ENCODE peak calls at places on chromosome 11, in eight cellular contexts. G is prostate gland, P is HCT116, S is tibial nerve, Z is IMR-90, A is breast epithelium, F is ovary, J is body of pancreas. T is an unnamed sample.

GRCh38 chr11:134391170-134391569 is 20.9 kb downstream of the B3GAT1 start:
- DNase-seq in G (no peak), P (no peak), S (no peak), Z (no peak), A (no peak), F (no peak), J (no peak), T (no peak)

GRCh38 chr11:20161230-20161918 is 1.1 kb upstream of the DBX1 start:
- DNase-seq in G (no peak), P (no peak), S (no peak), Z (no peak), A (no peak), F (no peak), J (no peak), T (no peak)

GRCh38 chr11:85712953-85713352 is 27.0 kb upstream of the CCDC89 start:
- DNase-seq in G (no peak), P (no peak), S (no peak), Z (no peak), A (no peak), F (no peak), J (no peak), T (no peak)

GRCh38 chr11:41660585-41660984 is 201.1 kb upstream of the LRRC4C start:
- DNase-seq in G (no peak), P (no peak), S (no peak), Z (no peak), A (no peak), F (no peak), J (no peak), T (no peak)

GRCh38 chr11:98793276-98793675 is 227.5 kb upstream of the CNTN5 start:
- DNase-seq in G (no peak), P (no peak), S (no peak), Z (no peak), A (no peak), F (no peak), J (no peak), T (no peak)

GRCh38 chr11:132244871-132245557 is 874.6 kb downstream of the NTM start:
- DNase-seq in G (no peak), P (no peak), S (no peak), Z (no peak), A (no peak), F (no peak), J (no peak), T (no peak)

GRCh38 chr11:128704517-128704916 is 10.6 kb downstream of the FLI1 start:
- DNase-seq in G (no peak), P (no peak), S (no peak), Z (no peak), A (no peak), F (no peak), J (no peak), T (no peak)

GRCh38 chr11:108705061-108705460 is 40.2 kb downstream of the DDX10 start:
- DNase-seq in G (no peak), P (no peak), S (no peak), Z (no peak), A (no peak), F (no peak), J (no peak), T (no peak)

GRCh38 chr11:110728476-110728875 is 16.2 kb upstream of the ARHGAP20 start:
- DNase-seq in G (no peak), P (no peak), S (no peak), Z (no peak), A (no peak), F (no peak), J (no peak), T (no peak)

GRCh38 chr11:86037743-86038142 is 31.1 kb downstream of the PICALM start:
- DNase-seq in G (no peak), P (no peak), S (no peak), Z (no peak), A (no peak), F (no peak), J (no peak), T (no peak)

GRCh38 chr11:75558939-75559843 is 2.9 kb upstream of the SERPINH1 start:
- DNase-seq in G (no peak), P (no peak), S (peak; percentile 61), Z (peak; percentile 75), A (no peak), F (peak; percentile 81), J (no peak), T (peak; percentile 75)

GRCh38 chr11:46741600-46742484 is 22.8 kb downstream of the F2 start:
- DNase-seq in G (no peak), P (no peak), S (no peak), Z (no peak), A (no peak), F (no peak), J (no peak), T (no peak)

GRCh38 chr11:65854161-65854592 is 3.8 kb downstream of the CFL1 start:
- DNase-seq in G (no peak), P (no peak), S (no peak), Z (no peak), A (no peak), F (no peak), J (no peak), T (no peak)

GRCh38 chr11:26297179-26297970 is 34.6 kb upstream of the ANO3 start:
- DNase-seq in G (peak; percentile 19), P (peak; percentile 2), S (peak; percentile 70), Z (peak; percentile 75), A (no peak), F (no peak), J (no peak), T (no peak)

GRCh38 chr11:120658071-120658423 is 146.5 kb downstream of the GRIK4 start:
- DNase-seq in G (no peak), P (no peak), S (no peak), Z (no peak), A (no peak), F (no peak), J (no peak), T (no peak)

GRCh38 chr11:368414-369335 is 624 bp upstream of the B4GALNT4 start:
- DNase-seq in G (no peak), P (no peak), S (peak; percentile 30), Z (peak; percentile 18), A (no peak), F (no peak), J (no peak), T (peak; percentile 76)

GRCh38 chr11:13114566-13115465 is 105.7 kb downstream of the RASSF10 start:
- DNase-seq in G (peak; percentile 20), P (no peak), S (no peak), Z (no peak), A (peak; percentile 61), F (no peak), J (peak; percentile 66), T (peak; percentile 40)

GRCh38 chr11:27699242-27699925 is 871 bp downstream of the BDNF start:
- DNase-seq in G (no peak), P (no peak), S (no peak), Z (peak; percentile 55), A (no peak), F (no peak), J (no peak), T (no peak)

GRCh38 chr11:34114471-34114870 is 9.0 kb downstream of the NAT10 start:
- DNase-seq in G (no peak), P (no peak), S (no peak), Z (no peak), A (no peak), F (no peak), J (no peak), T (no peak)

GRCh38 chr11:3157381-3158130 is 7.6 kb downstream of the OSBPL5 start:
- DNase-seq in G (peak; percentile 62), P (no peak), S (no peak), Z (no peak), A (no peak), F (no peak), J (no peak), T (no peak)

GRCh38 chr11:119584193-119585037 is 144.6 kb downstream of the NECTIN1 start:
- DNase-seq in G (peak; percentile 75), P (no peak), S (no peak), Z (peak; percentile 63), A (no peak), F (no peak), J (peak; percentile 49), T (peak; percentile 89)
- TF ChIP-seq POLR2A in G (peak; percentile 66), P (no peak), S (no peak), Z (no peak), A (no peak), F (no peak), J (no peak), T (no peak)

DNA sequence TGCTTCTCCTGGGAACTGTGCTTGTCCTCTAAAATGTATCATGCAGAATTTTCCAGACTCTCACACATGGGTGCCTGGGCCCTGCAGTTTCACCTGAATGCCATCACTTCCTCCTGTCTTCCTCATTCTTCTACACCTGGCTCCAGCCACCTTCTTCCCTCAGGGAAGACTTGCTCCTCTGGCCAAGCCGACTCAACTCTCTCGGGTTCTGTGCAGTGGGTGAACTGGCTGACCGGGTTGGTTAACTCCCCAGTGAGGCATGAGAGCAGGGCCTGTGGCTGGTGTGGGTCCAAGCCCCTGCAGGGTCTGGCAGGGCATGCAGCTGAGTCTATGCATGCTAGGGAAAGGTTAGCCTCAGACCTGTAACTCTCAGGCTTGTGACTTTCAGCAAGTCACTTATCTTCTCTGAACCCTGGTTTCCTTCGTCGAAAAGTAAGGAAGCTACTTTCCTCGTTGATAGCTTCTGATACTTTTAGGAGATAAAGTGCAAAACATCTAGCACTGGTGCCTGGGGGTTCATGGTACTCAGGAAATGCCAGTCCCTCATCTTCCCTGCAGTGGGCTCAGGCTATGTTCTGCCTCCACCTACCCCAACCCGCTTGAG is 11.9 kb downstream of the CD82 start:
- DNase-seq in G (peak; percentile 71), P (no peak), S (no peak), Z (no peak), A (peak; percentile 78), F (no peak), J (no peak), T (no peak)
- H3K27ac ChIP-seq in G (peak overlapping the region; percentile 38), P (no peak overlapping the region), S (no peak overlapping the region), Z (no peak overlapping the region), A (peak overlapping the region; percentile 90), F (no peak overlapping the region), J (no peak overlapping the region), T (no peak overlapping the region)

GRCh38 chr11:9530020-9530628 is 43.3 kb upstream of the WEE1 start:
- DNase-seq in G (peak; percentile 48), P (no peak), S (no peak), Z (no peak), A (no peak), F (no peak), J (no peak), T (no peak)
- H3K4me3 ChIP-seq in G (no peak overlapping the region), P (no peak overlapping the region), S (no peak overlapping the region), Z (no peak overlapping the region), A (no peak overlapping the region), F (no peak overlapping the region), J (no peak overlapping the region), T (no peak overlapping the region)

DNA sequence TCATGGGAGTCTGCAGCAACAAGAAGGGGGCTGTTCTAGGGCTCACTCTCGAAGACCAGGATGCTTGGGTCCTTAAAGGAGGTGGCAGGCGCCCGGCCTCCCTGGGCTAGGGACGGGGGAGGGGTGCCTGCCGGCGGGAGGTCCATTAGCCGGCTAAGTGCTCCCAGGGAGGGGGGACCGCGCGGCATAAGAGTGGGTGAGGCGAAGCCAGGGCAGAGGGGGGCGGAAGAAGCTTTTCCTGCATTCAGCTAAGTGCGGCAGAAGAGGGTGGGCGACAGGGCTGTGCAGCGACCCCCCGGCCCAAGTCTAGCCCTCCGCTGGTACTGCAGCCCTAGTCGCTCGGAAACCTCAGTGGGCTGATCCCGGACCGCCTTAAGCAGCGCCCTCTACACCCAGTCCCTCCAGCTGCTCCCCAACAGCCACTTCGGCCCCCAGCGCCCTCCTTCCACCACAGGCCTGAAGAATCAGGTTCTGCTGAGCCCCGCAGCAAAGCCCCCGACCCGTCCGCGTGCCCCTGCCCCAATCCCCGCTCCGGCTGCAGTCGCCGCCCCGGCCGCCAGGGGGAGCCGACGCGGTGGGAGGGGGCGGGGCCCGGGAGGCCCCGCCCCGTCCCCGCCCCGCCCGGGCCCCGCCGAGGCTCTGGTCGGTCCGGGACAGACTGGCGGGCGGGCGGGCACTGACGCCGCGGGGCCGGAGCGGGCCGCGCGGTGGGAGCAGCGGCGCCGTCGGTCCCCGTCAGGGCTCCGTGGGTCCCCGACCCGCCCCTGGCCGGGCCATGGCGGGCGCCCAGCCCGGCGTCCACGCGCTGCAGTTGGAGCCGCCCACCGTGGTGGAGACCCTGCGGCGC is at the start of gene PLCB3:
- DNase-seq in G (peak; percentile 52), P (no peak), S (no peak), Z (no peak), A (no peak), F (peak; percentile 70), J (peak; percentile 68), T (peak; percentile 67)
- TF ChIP-seq POLR2A in G (peak; percentile 69), P (peak; percentile 66), S (peak; percentile 85), Z (peak; percentile 46), A (no peak), F (peak; percentile 60), J (peak; percentile 18), T (no peak)